ENCODE peak calls at places on chromosomes 16 and 17, in seven cellular contexts. A is posterior cingulate gyrus; Q is tibial nerve; K is stomach; W is stimulated activated CD4-positive, alpha-beta T cell treated with anti-CD3 and anti-CD28 coated beads, Interleukin-4, amount 100 ng/mL, for 4 hours; N is HCEC 1CT; V is gastrocnemius medialis. I is an unnamed sample.
A peak's percentile ranks its signal among the peaks of the same experiment; 100 is the strongest.

GRCh38 chr16:19926449-19927390 is 42.1 kb upstream of the GPRC5B start:
- DNase-seq in W (no peak), K (no peak), A (no peak), V (no peak), Q (no peak), N (peak; percentile 40), I (peak; percentile 55)

GRCh38 chr17:57926723-57927047 is 28.5 kb downstream of the CUEDC1 start:
- DNase-seq in V (no peak), W (no peak), K (no peak), N (no peak), A (no peak), Q (no peak), I (no peak)

GRCh38 chr16:47067203-47067602 is 76.5 kb downstream of the NETO2 start:
- DNase-seq in V (no peak), N (no peak), A (no peak), W (no peak), Q (no peak), K (no peak), I (no peak)

GRCh38 chr17:68468334-68468733 is 11.0 kb upstream of the WIPI1 start:
- DNase-seq in N (no peak), W (no peak), K (no peak), V (no peak), A (no peak), Q (no peak), I (peak; percentile 35)

GRCh38 chr16:54347961-54348360 is 61.4 kb upstream of the IRX3 start:
- DNase-seq in A (no peak), W (no peak), Q (no peak), N (no peak), K (no peak), V (no peak), I (no peak)

GRCh38 chr17:45127583-45128300 is 4.6 kb downstream of the PLCD3 start:
- DNase-seq in K (peak; percentile 88), A (no peak), N (no peak), Q (peak; percentile 55), W (no peak), V (no peak), I (peak; percentile 41)

GRCh38 chr16:26765087-26765486 is 301.6 kb upstream of the C16orf82 start:
- DNase-seq in K (no peak), V (no peak), Q (no peak), A (no peak), W (no peak), N (no peak), I (no peak)

GRCh38 chr17:41664587-41665565 is 23.8 kb upstream of the EIF1 start:
- DNase-seq in K (no peak), V (no peak), N (no peak), A (no peak), W (no peak), Q (no peak), I (no peak)

GRCh38 chr17:38728290-38728831 is 1.8 kb upstream of the CISD3 start:
- DNase-seq in K (no peak), V (no peak), W (peak; percentile 89), N (no peak), A (no peak), Q (no peak), I (no peak)

GRCh38 chr17:76511562-76512365 is 10.5 kb upstream of the RHBDF2 start:
- DNase-seq in A (no peak), K (no peak), Q (no peak), N (no peak), W (no peak), V (no peak), I (no peak)

GRCh38 chr17:18361837-18362380 is 1.4 kb downstream of the SHMT1 start:
- DNase-seq in V (no peak), K (no peak), Q (no peak), N (no peak), W (no peak), A (no peak), I (no peak)

GRCh38 chr16:88346680-88347505 is 35.9 kb upstream of the ZNF469 start:
- DNase-seq in N (no peak), Q (no peak), K (no peak), A (no peak), W (no peak), V (no peak), I (no peak)

GRCh38 chr16:72995151-72995881 is 52.6 kb downstream of the ZFHX3 start:
- DNase-seq in V (no peak), N (no peak), K (no peak), A (no peak), W (no peak), Q (no peak), I (no peak)

GRCh38 chr17:81440511-81441244 is 45.4 kb downstream of the BAHCC1 start:
- DNase-seq in V (no peak), Q (no peak), N (no peak), K (no peak), W (no peak), A (no peak), I (no peak)

GRCh38 chr16:683396-684066 is 603 bp downstream of the JMJD8 start:
- DNase-seq in W (no peak), A (no peak), N (no peak), Q (no peak), V (no peak), K (no peak), I (no peak)

GRCh38 chr16:13956635-13957196 is 36.8 kb downstream of the ERCC4 start:
- DNase-seq in W (no peak), Q (no peak), V (no peak), K (no peak), N (peak; percentile 3), A (no peak), I (no peak)

GRCh38 chr17:48244121-48244711 is 136.7 kb downstream of the SNX11 start:
- DNase-seq in N (peak; percentile 34), A (no peak), Q (no peak), V (no peak), K (no peak), W (no peak), I (peak; percentile 69)

GRCh38 chr16:47858333-47859067 is 297.3 kb downstream of the ABCC12 start:
- DNase-seq in V (no peak), A (no peak), W (no peak), K (no peak), N (no peak), Q (no peak), I (no peak)

GRCh38 chr17:66727634-66728570 is 107.0 kb upstream of the CACNG5 start:
- DNase-seq in N (peak; percentile 50), V (no peak), W (peak; percentile 19), Q (peak; percentile 26), A (peak; percentile 88), K (peak; percentile 52), I (peak; percentile 29)

GRCh38 chr17:15351925-15352324 is 10.5 kb upstream of the TEKT3 start:
- DNase-seq in A (no peak), W (no peak), K (no peak), Q (no peak), V (peak; percentile 53), N (peak; percentile 84), I (peak; percentile 77)